ENCODE peak calls at places on chromosomes 13 and 19, in six cellular contexts. E is brain microvascular endothelial cell, F is OCI-LY7, P is A549, V is GM13977, D is AG10803. M is an unnamed sample.

GRCh38 chr13:42732073-42732472 is 49.3 kb upstream of the FAM216B start:
- DNase-seq in F (no peak), E (no peak), P (no peak), D (no peak), V (no peak), M (no peak)

GRCh38 chr13:89401209-89401810 is 1730.1 kb downstream of the SLITRK5 start:
- DNase-seq in V (no peak), F (no peak), D (peak; percentile 52), E (peak; percentile 3), P (no peak), M (no peak)

GRCh38 chr19:15702590-15702930 is 25.3 kb upstream of the OR10H2 start:
- DNase-seq in D (peak; percentile 57), E (no peak), F (peak; percentile 45), P (no peak), V (no peak), M (no peak)

GRCh38 chr13:97125810-97126738 is 96.1 kb upstream of the MBNL2 start:
- DNase-seq in P (no peak), V (peak; percentile 58), E (no peak), D (peak; percentile 71), F (no peak), M (peak; percentile 18)

GRCh38 chr13:30895773-30896172 is 10.3 kb upstream of the MEDAG start:
- DNase-seq in F (no peak), E (peak; percentile 87), V (no peak), D (peak; percentile 95), P (no peak), M (peak; percentile 74)

GRCh38 chr19:53883231-53883661 is 1.2 kb downstream of the PRKCG start:
- DNase-seq in P (no peak), D (no peak), V (no peak), F (no peak), E (no peak), M (no peak)

GRCh38 chr19:4567584-4568071 is 8.1 kb upstream of the SEMA6B start:
- DNase-seq in F (peak; percentile 33), V (peak; percentile 67), E (peak; percentile 52), P (no peak), D (peak; percentile 35), M (peak; percentile 29)

GRCh38 chr19:40281381-40282208 is 3.5 kb downstream of the AKT2 start:
- DNase-seq in P (no peak), F (peak; percentile 64), E (no peak), V (no peak), D (peak; percentile 58), M (no peak)

GRCh38 chr13:95337597-95337996 is 36.3 kb upstream of the ABCC4 start:
- DNase-seq in D (no peak), F (no peak), P (no peak), E (no peak), V (no peak), M (no peak)

GRCh38 chr13:24076124-24076523 is 84.4 kb upstream of the SPATA13 start:
- DNase-seq in V (no peak), E (no peak), D (no peak), P (peak; percentile 19), F (no peak), M (no peak)

GRCh38 chr13:49213997-49214916 is 5.9 kb upstream of the MLNR start:
- DNase-seq in D (no peak), F (no peak), P (no peak), E (no peak), V (no peak), M (no peak)

GRCh38 chr19:48819366-48819816 is 8.6 kb upstream of the BCAT2 start:
- DNase-seq in F (no peak), E (no peak), V (no peak), D (peak; percentile 97), P (no peak), M (peak; percentile 77)

GRCh38 chr13:107573184-107573583 is 642.2 kb downstream of the LIG4 start:
- DNase-seq in E (no peak), D (no peak), F (no peak), P (no peak), V (no peak), M (no peak)

GRCh38 chr19:2549701-2550191 is 73.8 kb downstream of the GADD45B start:
- DNase-seq in E (peak; percentile 88), V (no peak), F (no peak), P (no peak), D (peak; percentile 99), M (peak; percentile 76)

GRCh38 chr13:73364706-73365105 is 305.9 kb downstream of the KLF5 start:
- DNase-seq in E (no peak), P (no peak), V (no peak), F (no peak), D (no peak), M (no peak)

GRCh38 chr13:48906200-48906599 is 69.5 kb upstream of the FNDC3A start:
- DNase-seq in V (no peak), D (no peak), E (no peak), P (no peak), F (no peak), M (no peak)

GRCh38 chr13:114004416-114005205 is 30.7 kb upstream of the C13orf46 start:
- DNase-seq in D (no peak), V (no peak), P (no peak), E (peak; percentile 97), F (no peak), M (no peak)

GRCh38 chr13:110625771-110626321 is 10.5 kb downstream of the NAXD start:
- DNase-seq in E (no peak), P (no peak), D (no peak), V (no peak), F (no peak), M (no peak)

GRCh38 chr13:91184244-91184926 is 163.1 kb upstream of the MIR17HG start:
- DNase-seq in E (no peak), P (no peak), F (no peak), V (no peak), D (no peak), M (no peak)

GRCh38 chr19:50415661-50416033 is 3.1 kb upstream of the SPIB start:
- DNase-seq in F (peak; percentile 96), E (no peak), P (no peak), V (peak; percentile 96), D (no peak), M (no peak)

GRCh38 chr13:97781891-97782305 is 171.6 kb upstream of the IPO5 start:
- DNase-seq in V (no peak), D (no peak), E (no peak), P (no peak), F (no peak), M (no peak)

GRCh38 chr19:38319421-38320258 is at the start of gene KCNK6:
- DNase-seq in F (peak; percentile 44), E (no peak), P (peak; percentile 66), D (peak; percentile 15), V (no peak), M (no peak)

GRCh38 chr13:30752201-30752797 is 17.0 kb downstream of the ALOX5AP start:
- DNase-seq in P (no peak), D (no peak), E (peak; percentile 41), V (no peak), F (no peak), M (peak; percentile 8)

GRCh38 chr13:97743946-97744345 is 209.5 kb upstream of the IPO5 start:
- DNase-seq in E (peak; percentile 45), V (no peak), P (no peak), D (peak; percentile 48), F (no peak), M (no peak)

GRCh38 chr13:70353096-70353495 is 244.8 kb upstream of the KLHL1 start:
- DNase-seq in F (no peak), E (no peak), V (no peak), D (no peak), P (no peak), M (no peak)

GRCh38 chr13:77000475-77000874 is 8.6 kb downstream of the CLN5 start:
- DNase-seq in P (no peak), V (no peak), D (peak; percentile 55), F (no peak), E (no peak), M (no peak)

GRCh38 chr13:77001963-77002587 is 10.2 kb downstream of the CLN5 start:
- DNase-seq in E (no peak), V (no peak), D (peak; percentile 31), F (no peak), P (no peak), M (no peak)

GRCh38 chr13:77001540-77001939 is 9.7 kb downstream of the CLN5 start:
- DNase-seq in V (no peak), E (no peak), P (no peak), F (no peak), D (no peak), M (no peak)

DNA sequence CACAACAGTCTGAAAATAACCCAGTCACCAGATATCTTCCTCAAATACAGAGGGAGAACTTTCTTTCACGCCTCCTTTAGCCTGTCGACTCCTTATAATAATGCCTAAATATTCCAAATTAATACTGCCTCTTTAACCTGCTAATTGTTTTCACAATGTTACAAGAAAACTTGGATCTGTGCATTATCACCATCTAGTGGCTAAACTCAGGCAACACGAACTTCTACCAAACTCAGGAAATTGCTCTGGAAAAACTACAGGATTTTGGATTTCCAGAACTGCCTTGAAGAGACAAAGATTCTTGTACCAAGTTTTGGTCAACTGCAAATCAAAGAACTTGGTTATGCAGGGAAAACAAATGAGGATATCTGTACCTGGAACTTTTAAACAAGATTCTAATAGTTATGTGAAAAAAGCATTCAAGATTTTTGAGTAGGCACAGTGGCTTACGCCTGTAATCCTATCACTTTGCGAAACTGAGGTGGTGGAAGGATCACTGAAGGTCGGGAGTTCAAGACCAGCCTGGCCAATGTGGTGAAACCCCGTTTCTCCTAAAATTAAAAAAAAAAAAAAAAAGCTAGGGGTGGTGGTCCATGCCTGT is 10.8 kb downstream of the CLN5 start:
- DNase-seq in V (no peak), D (peak; percentile 43), F (peak; percentile 30), P (peak; percentile 22), E (no peak), M (peak; percentile 45)
- TF ChIP-seq CTCF in V (peak; percentile 61), D (peak; percentile 81), F (peak; percentile 85), P (peak; percentile 53), E (peak; percentile 63), M (peak; percentile 81)

DNA sequence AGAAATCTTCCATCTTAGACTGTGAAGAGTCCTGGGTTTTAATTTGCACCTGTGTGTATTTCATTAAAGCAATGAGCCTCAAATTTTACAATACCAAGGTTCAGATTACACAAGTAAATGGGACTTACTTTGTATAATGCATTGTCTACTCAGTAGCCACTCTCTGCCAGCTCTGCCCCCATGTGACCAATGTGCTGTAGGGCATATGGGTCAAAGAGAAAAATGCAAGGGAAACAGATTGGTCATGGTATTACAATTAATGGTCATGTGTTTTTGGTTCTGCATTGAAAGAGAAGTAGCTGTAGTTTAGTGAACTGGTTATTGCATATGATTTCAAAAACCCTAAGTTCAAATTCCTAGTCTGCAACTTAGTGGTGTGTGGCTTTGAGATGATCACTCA is 545.5 kb downstream of the SUCLA2 start:
- DNase-seq in E (no peak), V (no peak), F (no peak), P (no peak), D (peak; percentile 30), M (peak; percentile 21)
- TF ChIP-seq CTCF in E (peak; percentile 4), V (peak; percentile 2), F (peak; percentile 38), P (no peak), D (peak; percentile 16), M (peak; percentile 31)

GRCh38 chr19:13428352-13428751 is 77.9 kb downstream of the CACNA1A start:
- DNase-seq in E (peak; percentile 26), V (peak; percentile 17), P (no peak), D (peak; percentile 14), F (peak; percentile 41), M (peak; percentile 1)
- TF ChIP-seq CTCF in E (peak; percentile 74), V (peak; percentile 47), P (peak; percentile 49), D (peak; percentile 60), F (peak; percentile 83), M (peak; percentile 87)

DNA sequence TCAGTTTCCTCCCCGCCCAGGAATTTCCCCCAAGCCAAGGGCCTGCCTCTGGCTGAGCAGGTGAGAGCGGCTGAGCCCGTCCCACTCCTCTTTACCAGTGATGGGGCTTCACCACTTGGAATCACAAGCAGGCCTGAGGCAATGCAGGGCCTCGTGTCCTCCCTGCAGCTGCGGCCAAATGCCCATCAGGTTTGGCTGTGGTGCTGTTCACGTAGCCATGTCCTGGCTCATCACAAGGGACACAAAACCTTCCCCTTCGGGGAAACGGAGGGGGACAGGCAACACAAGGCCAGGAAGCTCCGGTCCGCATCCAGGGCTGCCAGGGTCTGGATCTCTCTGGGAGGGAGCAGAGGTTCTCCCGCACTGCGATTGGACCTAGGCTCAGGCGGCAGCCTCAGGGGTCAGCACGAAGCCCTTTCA is 597 bp upstream of the SLC7A9 start:
- DNase-seq in D (no peak), E (no peak), F (no peak), V (no peak), P (no peak), M (no peak)
- TF ChIP-seq CTCF in D (no peak), E (no peak), F (no peak), V (no peak), P (no peak), M (no peak)